ENCODE peak calls at places on chromosomes 4 and X, in eight cellular contexts. K, B, F, C, U, M, X and A are unnamed samples.

GRCh38 chrX:48540480-48540879 is 966 bp downstream of the TBC1D25 start:
- DNase-seq in K (no peak), B (no peak), F (peak; percentile 41), C (no peak), U (no peak), M (no peak), X (no peak), A (no peak)

GRCh38 chrX:48569958-48570357 is 4.3 kb upstream of the RBM3 start:
- DNase-seq in K (no peak), B (no peak), F (no peak), C (no peak), U (no peak), M (no peak), X (no peak), A (no peak)

GRCh38 chrX:109487640-109488039 is 5.8 kb upstream of the GUCY2F start:
- DNase-seq in K (no peak), B (no peak), F (no peak), C (no peak), U (peak; percentile 3), M (no peak), X (no peak), A (no peak)

GRCh38 chrX:71870337-71871098 is 40.1 kb upstream of the NHSL2 start:
- DNase-seq in K (no peak), B (no peak), F (no peak), C (no peak), U (peak; percentile 66), M (no peak), X (no peak), A (no peak)

GRCh38 chrX:68440940-68441339 is 7.6 kb upstream of the OPHN1 start:
- DNase-seq in K (no peak), B (no peak), F (peak; percentile 88), C (peak; percentile 79), U (no peak), M (no peak), X (peak; percentile 65), A (peak; percentile 69)

GRCh38 chr4:112956458-112956857 is 93.0 kb upstream of the ANK2 start:
- DNase-seq in K (no peak), B (no peak), F (no peak), C (no peak), U (no peak), M (no peak), X (no peak), A (no peak)

GRCh38 chrX:47723689-47724088 is 64.7 kb upstream of the UXT start:
- DNase-seq in K (no peak), B (no peak), F (no peak), C (no peak), U (peak; percentile 37), M (no peak), X (no peak), A (no peak)

GRCh38 chr4:182855877-182856276 is 61.3 kb downstream of the DCTD start:
- DNase-seq in K (no peak), B (no peak), F (no peak), C (no peak), U (no peak), M (no peak), X (no peak), A (no peak)

GRCh38 chrX:75278991-75279390 is 5.1 kb downstream of the UPRT start:
- DNase-seq in K (no peak), B (no peak), F (no peak), C (no peak), U (peak; percentile 65), M (no peak), X (no peak), A (no peak)

GRCh38 chr4:125368161-125368560 is 53.4 kb downstream of the FAT4 start:
- DNase-seq in K (no peak), B (no peak), F (no peak), C (no peak), U (no peak), M (no peak), X (no peak), A (no peak)

GRCh38 chrX:132940727-132941162 is 17.7 kb downstream of the HS6ST2 start:
- DNase-seq in K (no peak), B (no peak), F (no peak), C (no peak), U (peak; percentile 58), M (no peak), X (no peak), A (no peak)

GRCh38 chr4:61827907-61828328 is 627.8 kb downstream of the ADGRL3 start:
- DNase-seq in K (no peak), B (no peak), F (no peak), C (no peak), U (no peak), M (no peak), X (no peak), A (no peak)

GRCh38 chr4:76600447-76600846 is 165.4 kb downstream of the SHROOM3 start:
- DNase-seq in K (no peak), B (no peak), F (no peak), C (no peak), U (no peak), M (no peak), X (no peak), A (no peak)

GRCh38 chr4:79650794-79651431 is 242.9 kb upstream of the GK2 start:
- DNase-seq in K (no peak), B (no peak), F (no peak), C (no peak), U (peak; percentile 30), M (no peak), X (no peak), A (no peak)

GRCh38 chrX:96432647-96433046 is 252.0 kb upstream of the DIAPH2 start:
- DNase-seq in K (no peak), B (no peak), F (no peak), C (no peak), U (no peak), M (no peak), X (no peak), A (no peak)
- H3K4me1 ChIP-seq in K (no peaks in the 10 kb centered on the region), B (no peaks in the 10 kb centered on the region), F (no peaks in the 10 kb centered on the region), C (no peaks in the 10 kb centered on the region), U (no peaks in the 10 kb centered on the region), M (no peaks in the 10 kb centered on the region), X (no peaks in the 10 kb centered on the region), A (no peaks in the 10 kb centered on the region)

DNA sequence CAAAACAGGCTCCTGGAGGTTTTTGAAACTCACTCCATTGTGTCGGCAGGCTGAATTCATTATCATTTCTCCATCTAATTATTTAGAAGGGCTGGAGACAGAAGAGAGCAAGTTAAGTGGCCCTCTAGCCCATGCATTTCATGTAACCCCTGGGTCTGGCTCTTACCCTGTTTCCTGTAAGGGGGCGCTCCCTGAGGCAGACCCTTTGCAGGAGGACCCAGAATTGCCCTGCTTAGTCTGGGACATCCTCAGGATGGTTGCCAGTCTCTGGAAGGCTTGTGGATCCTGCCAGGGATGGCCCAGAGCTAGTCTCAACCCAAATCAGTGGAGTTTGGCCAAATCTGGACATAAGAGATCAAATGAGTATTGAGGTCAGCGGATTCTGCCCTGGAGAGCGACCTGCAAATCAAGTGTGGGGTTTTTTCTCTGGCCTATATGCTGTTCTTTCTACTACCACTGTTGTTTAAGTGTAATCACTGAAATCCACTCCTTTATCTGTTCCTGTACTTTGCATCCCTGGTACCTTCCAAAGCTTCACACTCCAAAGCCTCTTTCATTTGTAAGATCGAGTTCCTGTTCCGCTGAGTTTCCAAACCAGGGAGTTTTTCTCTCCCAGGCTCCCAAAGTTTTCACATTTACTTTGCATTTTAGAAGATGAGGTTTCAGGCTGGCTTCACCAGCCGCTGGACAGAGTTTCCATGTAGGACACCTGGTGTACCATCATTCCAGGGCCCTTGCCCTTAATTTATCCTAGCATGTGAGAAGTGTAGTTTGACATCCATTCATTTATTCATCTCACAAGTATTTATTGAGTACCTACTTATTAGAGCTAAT is 6.3 kb downstream of the KLF3 start:
- DNase-seq in K (no peak), B (no peak), F (no peak), C (no peak), U (peak; percentile 54), M (no peak), X (no peak), A (no peak)
- H3K27ac ChIP-seq in K (peak overlapping the region; percentile 98), B (peak overlapping the region; percentile 100), F (peak overlapping the region; percentile 100), C (peak overlapping the region; percentile 100), U (no peak overlapping the region), M (peak overlapping the region; percentile 27), X (peak overlapping the region; percentile 100), A (no peak overlapping the region)

GRCh38 chr4:158822348-158822747 is 53.5 kb downstream of the FNIP2 start:
- DNase-seq in K (no peak), B (no peak), F (no peak), C (no peak), U (no peak), M (no peak), X (no peak), A (no peak)
- H3K4me1 ChIP-seq in K (peaks cover 23% of the 10 kb centered on the region), B (peaks cover 39% of the 10 kb centered on the region), F (no peaks in the 10 kb centered on the region), C (peaks cover 60% of the 10 kb centered on the region), U (peaks cover 3% of the 10 kb centered on the region), M (peaks cover 16% of the 10 kb centered on the region), X (peaks cover 60% of the 10 kb centered on the region), A (peaks cover 27% of the 10 kb centered on the region)

DNA sequence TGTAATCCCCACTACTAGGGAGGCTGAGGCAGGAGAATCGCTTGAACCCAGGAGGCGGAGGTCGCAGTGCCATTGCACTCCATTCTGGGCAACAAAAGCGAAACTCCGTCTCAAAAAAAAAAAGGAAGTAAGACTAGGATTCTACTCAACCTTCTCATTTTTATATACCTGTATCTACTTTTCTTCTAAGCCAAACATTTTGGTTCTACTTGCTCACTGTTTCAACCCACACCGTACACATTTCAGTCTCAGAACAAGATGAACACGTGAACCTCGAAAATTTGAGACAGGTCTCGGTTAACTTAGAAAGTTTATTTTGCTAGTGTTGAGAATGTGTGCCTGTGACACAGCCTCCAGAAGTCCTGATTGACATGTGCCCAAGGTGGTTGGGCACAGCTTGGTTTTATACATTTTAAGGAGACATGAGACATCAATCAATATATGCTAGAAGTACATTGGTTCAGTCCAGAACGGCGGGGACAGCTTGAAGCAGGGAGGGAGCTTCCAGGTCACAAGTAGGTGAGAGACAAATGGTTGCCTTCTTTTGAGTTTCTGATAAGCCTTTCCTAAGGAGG is 3.7 kb downstream of the ADD1 start:
- DNase-seq in K (no peak), B (no peak), F (no peak), C (no peak), U (no peak), M (no peak), X (no peak), A (no peak)
- H3K27ac ChIP-seq in K (no peak overlapping the region), B (peak overlapping the region; percentile 33), F (peak overlapping the region; percentile 51), C (peak overlapping the region; percentile 67), U (no peak overlapping the region), M (no peak overlapping the region), X (no peak overlapping the region), A (no peak overlapping the region)

DNA sequence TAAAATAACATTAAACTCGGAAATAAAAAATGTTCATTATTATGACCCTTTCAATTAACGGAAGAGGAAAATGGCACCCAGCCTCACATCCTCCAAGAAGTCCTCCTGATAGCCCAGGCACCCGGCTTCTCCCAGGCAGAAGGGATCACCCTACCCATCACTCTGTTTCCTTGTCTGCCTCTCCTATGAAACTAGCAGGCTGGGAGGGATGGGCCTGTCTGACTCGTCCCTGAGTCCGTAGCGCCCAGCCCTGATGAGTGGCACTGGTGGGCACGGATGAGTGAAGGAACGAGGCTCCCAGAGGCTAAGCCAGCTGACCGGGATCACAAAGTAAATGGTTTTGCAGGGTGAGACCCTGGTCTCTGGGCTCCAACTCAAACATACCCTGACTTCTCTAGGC is 28.6 kb upstream of the KIAA0232 start:
- DNase-seq in K (no peak), B (no peak), F (no peak), C (no peak), U (no peak), M (no peak), X (no peak), A (no peak)
- H3K4me1 ChIP-seq in K (peaks cover 3% of the 10 kb centered on the region), B (no peaks in the 10 kb centered on the region), F (no peaks in the 10 kb centered on the region), C (peaks cover 37% of the 10 kb centered on the region), U (no peaks in the 10 kb centered on the region), M (no peaks in the 10 kb centered on the region), X (no peaks in the 10 kb centered on the region), A (no peaks in the 10 kb centered on the region)